ENCODE peak calls at places on chromosomes 1 and 21, in nine cellular contexts. H, G, Z, N, J, S, L, B and V are unnamed samples.
A peak's percentile ranks its signal among the peaks of the same experiment; 100 is the strongest.

GRCh38 chr1:12472410-12472797 is 145.6 kb downstream of the DHRS3 start:
- DNase-seq in H (no peak), G (no peak), Z (no peak), N (no peak), J (no peak), S (no peak), L (no peak), B (no peak), V (no peak)

GRCh38 chr1:183817576-183818288 is 12.8 kb downstream of the RGL1 start:
- DNase-seq in H (no peak), G (no peak), Z (no peak), N (no peak), J (no peak), S (no peak), L (no peak), B (no peak), V (no peak)

GRCh38 chr1:210291786-210292275 is 36.9 kb upstream of the HHAT start:
- DNase-seq in H (no peak), G (no peak), Z (no peak), N (no peak), J (no peak), S (no peak), L (no peak), B (no peak), V (no peak)

GRCh38 chr1:222893255-222893654 is 78.4 kb downstream of the DISP1 start:
- DNase-seq in H (no peak), G (no peak), Z (no peak), N (no peak), J (no peak), S (no peak), L (peak; percentile 67), B (no peak), V (no peak)

GRCh38 chr1:3564921-3565831 is 46.1 kb downstream of the MEGF6 start:
- DNase-seq in H (peak; percentile 67), G (peak; percentile 47), Z (peak; percentile 5), N (no peak), J (peak; percentile 50), S (no peak), L (no peak), B (no peak), V (peak; percentile 40)

GRCh38 chr1:5990913-5991783 is 1.1 kb downstream of the NPHP4 start:
- DNase-seq in H (peak; percentile 58), G (peak; percentile 62), Z (peak; percentile 31), N (no peak), J (peak; percentile 44), S (no peak), L (no peak), B (no peak), V (peak; percentile 38)

GRCh38 chr21:14991957-14992356 is 72.8 kb downstream of the NRIP1 start:
- DNase-seq in H (no peak), G (no peak), Z (no peak), N (no peak), J (no peak), S (no peak), L (no peak), B (peak; percentile 60), V (no peak)

GRCh38 chr1:60255565-60255964 is 182.0 kb upstream of the C1orf87 start:
- DNase-seq in H (no peak), G (no peak), Z (no peak), N (no peak), J (no peak), S (no peak), L (no peak), B (no peak), V (no peak)

GRCh38 chr21:15236111-15236510 is 171.3 kb upstream of the NRIP1 start:
- DNase-seq in H (no peak), G (no peak), Z (no peak), N (no peak), J (no peak), S (no peak), L (no peak), B (no peak), V (no peak)